ENCODE peak calls at places on chromosomes 11 and 22, in eight cellular contexts. Y is heart right ventricle, F is caudate nucleus, D is A549, G is endodermal cell, N is uterus, C is coronary artery, W is K562. U is an unnamed sample.

GRCh38 chr22:29587938-29588699 is 7.2 kb upstream of the NIPSNAP1 start:
- DNase-seq in D (peak), N (no peak), F (no peak), G (no peak), W (no peak), C (no peak), Y (no peak), U (peak)

GRCh38 chr11:2107941-2108630 is 31.1 kb downstream of the IGF2 start:
- DNase-seq in F (no peak), C (no peak), Y (no peak), N (no peak), D (no peak), W (no peak), G (no peak), U (no peak)

GRCh38 chr11:15497366-15497765 is 382.6 kb downstream of the INSC start:
- DNase-seq in C (no peak), N (no peak), F (no peak), D (no peak), G (no peak), W (no peak), Y (peak), U (no peak)

GRCh38 chr11:2309251-2310072 is 7.6 kb downstream of the TSPAN32 start:
- DNase-seq in F (no peak), N (no peak), Y (no peak), G (no peak), C (peak), W (no peak), D (no peak), U (no peak)

GRCh38 chr11:680970-681369 is 14.1 kb downstream of the DEAF1 start:
- DNase-seq in D (no peak), N (no peak), F (peak), W (no peak), Y (no peak), G (no peak), C (no peak), U (no peak)

GRCh38 chr11:32706985-32707736 is 87.3 kb downstream of the CCDC73 start:
- DNase-seq in G (no peak), C (no peak), F (no peak), N (no peak), D (peak), Y (no peak), W (no peak), U (peak)

GRCh38 chr11:118649941-118650340 is 29.5 kb downstream of the TREH start:
- DNase-seq in Y (no peak), C (peak), W (no peak), G (no peak), N (no peak), D (no peak), F (no peak), U (no peak)

GRCh38 chr11:60744114-60744513 is 12.6 kb upstream of the MS4A15 start:
- DNase-seq in W (no peak), D (no peak), G (no peak), Y (no peak), F (no peak), N (no peak), C (no peak), U (no peak)

GRCh38 chr22:46963672-46964545 is 201.5 kb downstream of the TBC1D22A start:
- DNase-seq in G (no peak), D (no peak), N (no peak), F (no peak), C (no peak), W (no peak), Y (no peak), U (no peak)

GRCh38 chr11:76597533-76598425 is 72.8 kb downstream of the LRRC32 start:
- DNase-seq in G (peak), D (no peak), F (no peak), C (no peak), N (peak), Y (no peak), W (no peak), U (no peak)

GRCh38 chr22:48959496-48959895 is 868.2 kb downstream of the BRD1 start:
- DNase-seq in D (no peak), C (peak), W (no peak), N (no peak), F (no peak), G (peak), Y (no peak), U (no peak)

GRCh38 chr11:18623707-18624106 is 10.4 kb downstream of the SPTY2D1 start:
- DNase-seq in Y (no peak), F (no peak), D (no peak), C (no peak), N (no peak), G (no peak), W (no peak), U (no peak)

GRCh38 chr11:2202071-2202899 is 30.7 kb upstream of the TH start:
- DNase-seq in N (no peak), G (no peak), F (no peak), Y (no peak), D (no peak), W (peak), C (no peak), U (peak)

GRCh38 chr11:12502041-12502440 is 124.7 kb downstream of the PARVA start:
- DNase-seq in F (no peak), C (no peak), W (no peak), N (no peak), Y (no peak), G (no peak), D (no peak), U (no peak)

GRCh38 chr11:122756417-122756816 is 81.9 kb upstream of the CRTAM start:
- DNase-seq in G (no peak), W (no peak), C (no peak), Y (no peak), D (no peak), F (no peak), N (no peak), U (no peak)

GRCh38 chr11:17991799-17992433 is 20.9 kb downstream of the SERGEF start:
- DNase-seq in F (no peak), Y (no peak), D (peak), N (no peak), C (no peak), W (peak), G (peak), U (peak)

GRCh38 chr11:7527029-7527428 is 13.2 kb downstream of the PPFIBP2 start:
- DNase-seq in Y (no peak), W (no peak), F (no peak), G (no peak), C (no peak), N (no peak), D (no peak), U (no peak)

GRCh38 chr11:121210445-121210970 is 82.1 kb upstream of the SC5D start:
- DNase-seq in F (no peak), N (no peak), D (no peak), G (no peak), Y (no peak), W (no peak), C (no peak), U (no peak)

GRCh38 chr22:30047364-30047738 is 32.9 kb upstream of the HORMAD2 start:
- DNase-seq in Y (no peak), D (no peak), N (no peak), W (no peak), F (no peak), G (peak), C (no peak), U (no peak)

GRCh38 chr22:47064416-47064815 is 302.0 kb downstream of the TBC1D22A start:
- DNase-seq in G (peak), F (no peak), C (no peak), Y (no peak), N (no peak), W (no peak), D (no peak), U (no peak)

GRCh38 chr11:28114116-28114515 is 5.9 kb downstream of the METTL15 start:
- DNase-seq in F (no peak), Y (no peak), D (no peak), N (no peak), G (no peak), C (no peak), W (no peak), U (no peak)

GRCh38 chr11:46896719-46897406 is 21.5 kb downstream of the LRP4 start:
- DNase-seq in Y (no peak), N (no peak), F (no peak), D (peak), W (no peak), C (no peak), G (no peak), U (peak)

GRCh38 chr11:2742201-2742600 is 42.4 kb upstream of the KCNQ1OT1 start:
- DNase-seq in W (no peak), F (no peak), G (no peak), D (no peak), N (no peak), Y (no peak), C (no peak), U (no peak)

GRCh38 chr11:89477175-89477574 is 14.0 kb downstream of the NOX4 start:
- DNase-seq in F (no peak), G (peak), D (peak), C (no peak), N (no peak), Y (no peak), W (no peak), U (peak)

GRCh38 chr11:29272019-29272654 is 744.7 kb downstream of the KCNA4 start:
- DNase-seq in F (no peak), D (peak), G (no peak), W (no peak), N (no peak), Y (no peak), C (no peak), U (peak)

GRCh38 chr22:36298601-36299000 is 45.7 kb downstream of the APOL1 start:
- DNase-seq in W (no peak), G (no peak), N (no peak), C (no peak), F (no peak), Y (no peak), D (no peak), U (no peak)

GRCh38 chr11:78419327-78419726 is 1.7 kb upstream of the GAB2 start:
- DNase-seq in C (peak), Y (peak), W (no peak), G (no peak), F (no peak), D (peak), N (peak), U (peak)

GRCh38 chr11:14309425-14310192 is 49.4 kb downstream of the RRAS2 start:
- DNase-seq in C (no peak), N (no peak), W (no peak), D (no peak), G (no peak), Y (no peak), F (no peak), U (no peak)

GRCh38 chr22:45181240-45181639 is 17.5 kb downstream of the NUP50 start:
- DNase-seq in D (no peak), F (no peak), Y (no peak), W (no peak), N (no peak), C (no peak), G (peak), U (no peak)

GRCh38 chr11:71931245-71931602 is 2.4 kb downstream of the RNF121 start:
- DNase-seq in G (no peak), F (no peak), W (no peak), N (no peak), Y (no peak), D (no peak), C (no peak), U (no peak)
- H3K27ac ChIP-seq in G (no peak), F (no peak), W (no peak), N (no peak), Y (no peak), D (peak), C (peak), U (no peak)

GRCh38 chr11:69233761-69234136 is 60.2 kb upstream of the MYEOV start:
- DNase-seq in F (no peak), N (no peak), W (no peak), C (no peak), G (peak), Y (no peak), D (no peak), U (no peak)
- H3K27ac ChIP-seq in F (no peak), N (no peak), W (no peak), C (no peak), G (peak), Y (no peak), D (no peak), U (no peak)

DNA sequence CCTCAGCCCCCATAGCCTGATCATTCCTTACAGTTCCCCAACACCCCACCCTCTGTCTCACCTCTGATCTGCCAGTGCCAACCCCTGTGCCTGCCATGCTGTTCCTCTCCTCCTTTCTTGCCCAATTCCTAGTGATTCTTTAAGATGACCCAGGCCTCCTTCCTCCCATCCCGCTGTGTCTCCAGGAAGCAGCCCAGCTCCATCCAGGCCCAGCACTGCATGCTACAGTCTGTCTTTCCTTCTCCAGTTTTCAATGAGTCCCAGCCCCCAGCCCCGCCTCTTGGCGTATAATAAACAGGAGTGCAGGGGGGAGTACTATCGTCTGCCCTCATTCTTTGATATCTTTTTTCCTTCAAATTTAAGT is 12.3 kb downstream of the LTBP3 start:
- DNase-seq in W (no peak), F (no peak), D (no peak), G (no peak), N (no peak), Y (no peak), C (no peak), U (no peak)
- H3K27ac ChIP-seq in W (peak), F (no peak), D (no peak), G (no peak), N (no peak), Y (no peak), C (no peak), U (peak)

GRCh38 chr11:64687641-64688533 is 35.1 kb downstream of the NRXN2 start:
- DNase-seq in F (peak), N (peak), C (no peak), G (no peak), D (no peak), Y (no peak), W (no peak), U (no peak)
- H3K27ac ChIP-seq in F (peak), N (peak), C (peak), G (peak), D (no peak), Y (peak), W (no peak), U (no peak)

GRCh38 chr11:10294289-10294953 is 402 bp upstream of the SBF2 start:
- DNase-seq in Y (peak), G (peak), N (peak), C (no peak), D (peak), W (no peak), F (no peak), U (peak)
- H3K27ac ChIP-seq in Y (peak), G (peak), N (peak), C (peak), D (peak), W (peak), F (peak), U (peak)

GRCh38 chr11:64208796-64209562 is 2.5 kb downstream of the FERMT3 start:
- DNase-seq in N (no peak), C (no peak), G (no peak), Y (no peak), F (no peak), D (no peak), W (no peak), U (no peak)
- H3K27ac ChIP-seq in N (peak), C (no peak), G (no peak), Y (no peak), F (no peak), D (no peak), W (peak), U (no peak)

DNA sequence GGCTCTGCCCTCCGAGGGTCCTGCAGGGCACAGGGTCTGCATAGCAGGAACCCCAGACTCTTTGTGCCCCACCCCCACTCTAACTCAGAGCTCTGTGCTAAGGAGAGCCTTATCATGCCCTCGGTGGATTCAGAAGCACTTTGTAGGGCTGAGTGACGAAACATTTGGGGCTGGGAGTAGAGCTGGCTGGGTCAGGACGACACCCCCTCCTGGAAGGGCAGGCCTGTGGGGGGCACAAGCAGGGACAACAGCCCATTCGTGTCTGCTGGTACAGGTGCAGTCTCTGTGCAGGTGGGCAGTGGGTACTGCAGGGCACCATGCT is 8.9 kb downstream of the APOBEC3A start:
- DNase-seq in F (no peak), D (no peak), W (no peak), C (no peak), Y (no peak), G (no peak), N (no peak), U (no peak)
- H3K27ac ChIP-seq in F (no peak), D (no peak), W (no peak), C (no peak), Y (no peak), G (no peak), N (no peak), U (no peak)

GRCh38 chr11:87081358-87081757 is 43.6 kb downstream of the TMEM135 start:
- DNase-seq in C (no peak), F (no peak), D (no peak), N (no peak), W (no peak), G (no peak), Y (no peak), U (no peak)

GRCh38 chr11:87076260-87076783 is 38.6 kb downstream of the TMEM135 start:
- DNase-seq in Y (no peak), C (no peak), G (no peak), N (no peak), W (no peak), D (no peak), F (no peak), U (no peak)

GRCh38 chr11:87072787-87073186 is 35.1 kb downstream of the TMEM135 start:
- DNase-seq in C (no peak), G (no peak), D (no peak), F (no peak), W (no peak), Y (no peak), N (no peak), U (peak)

GRCh38 chr11:87082590-87082989 is 44.9 kb downstream of the TMEM135 start:
- DNase-seq in Y (no peak), G (no peak), N (no peak), F (no peak), W (no peak), C (no peak), D (no peak), U (no peak)

DNA sequence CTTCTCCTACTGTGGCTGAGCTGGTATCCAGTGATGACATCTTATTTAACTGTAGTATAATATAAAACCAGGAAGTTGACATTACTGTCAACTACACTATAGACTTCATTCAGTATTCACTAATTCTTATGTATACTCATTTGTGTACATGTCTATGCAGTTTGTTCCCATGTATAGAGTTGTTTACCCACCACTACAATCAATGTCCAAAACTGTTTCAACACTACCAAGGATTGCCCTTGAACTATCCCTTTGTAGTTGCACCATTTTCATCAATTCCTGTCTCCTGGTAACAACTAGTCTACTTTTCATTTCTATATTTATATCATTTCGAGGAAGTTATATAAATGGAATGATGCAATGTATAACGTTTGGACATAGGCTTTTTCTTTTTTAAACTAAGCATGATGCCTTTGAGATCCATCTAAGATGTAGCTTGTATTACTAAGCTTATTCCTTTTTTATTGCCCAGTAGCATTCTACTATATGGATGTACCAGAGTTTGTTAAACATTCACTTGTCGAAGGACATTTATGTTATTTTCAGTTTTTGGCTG is 39.2 kb downstream of the TMEM135 start:
- DNase-seq in G (no peak), D (no peak), C (no peak), N (no peak), W (no peak), Y (no peak), F (no peak), U (no peak)
- H3K27ac ChIP-seq in G (no peak), D (no peak), C (no peak), N (no peak), W (no peak), Y (no peak), F (no peak), U (no peak)

DNA sequence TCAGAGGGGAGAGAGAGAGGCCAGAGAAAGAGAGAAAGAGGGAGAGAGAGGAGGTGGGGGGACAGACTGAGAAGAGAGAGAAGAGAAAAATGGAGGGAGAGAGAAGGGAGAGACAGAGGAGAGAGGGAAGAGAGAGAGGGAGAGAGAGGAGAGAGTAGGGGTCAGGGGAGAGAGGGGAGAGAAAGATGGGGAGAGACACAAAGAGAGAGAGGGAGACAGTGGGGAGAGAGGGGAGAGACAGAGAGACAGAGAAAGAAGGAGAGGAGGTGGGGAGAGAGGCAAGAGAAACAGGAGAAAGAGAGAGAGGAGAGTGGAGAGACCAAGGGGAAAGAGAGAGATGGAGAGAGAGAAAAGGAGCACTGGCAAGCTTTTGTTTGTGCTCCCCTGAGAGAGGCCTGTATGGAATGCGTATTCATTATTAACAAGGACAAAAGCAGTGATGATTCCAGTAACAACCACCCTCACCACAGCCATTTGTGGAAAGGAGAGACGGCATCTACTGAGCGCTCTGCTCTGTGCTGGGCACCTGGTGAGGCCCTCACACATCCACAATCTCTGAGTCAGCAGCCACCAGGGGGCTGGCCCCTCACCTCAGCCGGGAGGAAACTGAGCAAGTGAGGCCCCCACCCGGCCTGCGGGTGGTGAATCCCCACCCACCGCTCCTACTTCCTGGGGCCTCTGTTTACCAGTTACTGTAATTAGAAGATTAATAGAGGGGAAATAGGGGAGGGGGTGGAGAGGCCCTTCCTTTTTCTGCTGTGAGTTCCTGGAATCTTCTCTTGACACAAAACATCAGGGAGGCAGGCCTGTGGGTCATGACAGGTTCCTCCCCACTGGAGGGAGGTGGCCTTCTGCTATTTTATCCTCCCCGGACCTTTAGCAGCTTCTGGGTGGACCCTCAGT is 14.7 kb upstream of the MIAT start:
- DNase-seq in Y (peak), D (no peak), W (peak), N (no peak), F (no peak), G (peak), C (no peak), U (no peak)
- H3K27ac ChIP-seq in Y (peak), D (no peak), W (peak), N (peak), F (peak), G (no peak), C (no peak), U (no peak)

U was measured in PC-3.